ENCODE peak calls at places on chromosome 9, in six cellular contexts. Y is endodermal cell; M is astrocyte of the spinal cord; J is stomach; H is upper lobe of right lung; C is effector memory CD4-positive, alpha-beta T cell. S is an unnamed sample.

GRCh38 chr9:99231708-99232107 is 9.6 kb downstream of the SEC61B start:
- DNase-seq in Y (peak), M (no peak), J (no peak), H (no peak), C (no peak), S (no peak)

GRCh38 chr9:114169940-114170791 is 14.8 kb downstream of the COL27A1 start:
- DNase-seq in Y (no peak), M (peak), J (no peak), H (no peak), C (no peak), S (no peak)

GRCh38 chr9:77589046-77589795 is 58.9 kb downstream of the GNA14 start:
- DNase-seq in Y (no peak), M (no peak), J (peak), H (no peak), C (no peak), S (no peak)

GRCh38 chr9:131273791-131274673 is 2.3 kb downstream of the FAM78A start:
- DNase-seq in Y (no peak), M (no peak), J (no peak), H (no peak), C (no peak), S (no peak)

GRCh38 chr9:128579194-128579593 is 26.8 kb downstream of the SPTAN1 start:
- DNase-seq in Y (no peak), M (no peak), J (no peak), H (no peak), C (no peak), S (no peak)

GRCh38 chr9:81264516-81264915 is 424.8 kb downstream of the TLE1 start:
- DNase-seq in Y (no peak), M (peak), J (no peak), H (no peak), C (no peak), S (no peak)

GRCh38 chr9:99056876-99057664 is 47.8 kb upstream of the TGFBR1 start:
- DNase-seq in Y (no peak), M (peak), J (no peak), H (no peak), C (no peak), S (no peak)

GRCh38 chr9:137049544-137050449 is 3.8 kb upstream of the NPDC1 start:
- DNase-seq in Y (peak), M (peak), J (peak), H (no peak), C (peak), S (peak)

GRCh38 chr9:10371824-10372223 is 241.0 kb downstream of the PTPRD start:
- DNase-seq in Y (peak), M (peak), J (no peak), H (no peak), C (no peak), S (no peak)

GRCh38 chr9:35002623-35003022 is 13.1 kb downstream of the DNAJB5 start:
- DNase-seq in Y (no peak), M (no peak), J (no peak), H (no peak), C (no peak), S (no peak)

GRCh38 chr9:91043041-91043740 is 241.6 kb downstream of the SYK start:
- DNase-seq in Y (no peak), M (no peak), J (no peak), H (no peak), C (no peak), S (no peak)

GRCh38 chr9:69758001-69758730 is 1.6 kb downstream of the PTAR1 start:
- DNase-seq in Y (no peak), M (peak), J (no peak), H (no peak), C (no peak), S (no peak)

GRCh38 chr9:69758981-69759477 is 782 bp downstream of the PTAR1 start:
- DNase-seq in Y (no peak), M (peak), J (no peak), H (no peak), C (no peak), S (no peak)

GRCh38 chr9:69759478-69760277 is at the start of gene PTAR1:
- DNase-seq in Y (peak), M (peak), J (peak), H (peak), C (peak), S (peak)

GRCh38 chr9:69753830-69754229 is 6.0 kb downstream of the PTAR1 start:
- DNase-seq in Y (no peak), M (no peak), J (no peak), H (no peak), C (no peak), S (no peak)

GRCh38 chr9:69755205-69755604 is 4.6 kb downstream of the PTAR1 start:
- DNase-seq in Y (no peak), M (no peak), J (no peak), H (no peak), C (no peak), S (no peak)
- H3K4me3 ChIP-seq in Y (no peak), M (no peak), J (no peak), H (no peak), C (no peak), S (no peak)

DNA sequence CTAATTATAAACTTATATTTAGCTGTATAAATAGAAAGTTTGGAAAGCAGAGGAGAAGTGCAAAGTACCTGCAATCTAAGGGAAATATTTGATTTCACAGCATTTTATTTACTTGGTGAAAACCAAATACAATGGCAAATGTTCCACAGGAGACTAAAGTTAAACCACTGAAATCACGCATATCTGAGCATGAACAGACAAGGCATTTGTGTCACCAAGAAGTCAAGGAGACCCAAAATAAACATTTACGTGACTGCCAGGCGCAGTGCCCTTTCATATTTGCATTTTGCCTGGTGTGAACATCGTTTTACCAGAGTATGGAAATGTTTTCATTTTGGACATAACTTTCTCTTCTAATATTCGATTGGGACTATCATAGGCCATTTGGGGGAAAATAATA is 20.6 kb downstream of the UGCG start:
- DNase-seq in Y (no peak), M (no peak), J (peak), H (no peak), C (no peak), S (no peak)
- H3K4me3 ChIP-seq in Y (no peak), M (no peak), J (no peak), H (no peak), C (no peak), S (no peak)

GRCh38 chr9:82670726-82671125 is 392.2 kb downstream of the RASEF start:
- DNase-seq in Y (no peak), M (peak), J (no peak), H (no peak), C (no peak), S (no peak)
- H3K4me3 ChIP-seq in Y (no peak), M (no peak), J (no peak), H (no peak), C (no peak), S (no peak)

GRCh38 chr9:123073441-123073840 is 40.0 kb downstream of the GPR21 start:
- DNase-seq in Y (no peak), M (no peak), J (no peak), H (no peak), C (no peak), S (no peak)

GRCh38 chr9:123073991-123074422 is 40.5 kb downstream of the GPR21 start:
- DNase-seq in Y (no peak), M (peak), J (no peak), H (no peak), C (no peak), S (no peak)

GRCh38 chr9:123070210-123070609 is 36.7 kb downstream of the GPR21 start:
- DNase-seq in Y (no peak), M (no peak), J (no peak), H (no peak), C (no peak), S (no peak)

GRCh38 chr9:123072407-123072995 is 39.0 kb downstream of the GPR21 start:
- DNase-seq in Y (peak), M (no peak), J (no peak), H (no peak), C (no peak), S (no peak)

DNA sequence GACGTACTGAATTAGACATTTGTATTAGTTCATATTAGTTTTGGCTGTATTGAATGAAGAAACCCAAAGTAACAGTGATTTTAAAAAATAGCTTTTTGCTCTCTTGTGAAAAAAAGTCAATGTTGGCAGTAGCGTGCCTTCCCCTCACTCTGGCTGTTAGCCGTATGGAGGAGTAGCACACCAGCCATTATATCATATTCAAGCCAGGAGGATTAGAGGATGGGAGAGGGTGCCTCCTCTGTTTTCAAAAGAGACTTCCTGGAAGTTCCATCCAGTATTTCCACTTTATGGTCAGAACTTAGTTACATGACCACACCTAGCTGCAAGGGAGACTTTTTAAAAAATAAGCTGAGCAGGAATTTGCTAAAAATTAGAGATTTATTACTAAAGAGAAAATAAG is 41.2 kb downstream of the GPR21 start:
- DNase-seq in Y (no peak), M (no peak), J (no peak), H (no peak), C (no peak), S (no peak)
- H3K4me3 ChIP-seq in Y (no peak), M (no peak), J (no peak), H (no peak), C (no peak), S (no peak)